ENCODE peak calls at places on chromosomes 12 and 14, in eight cellular contexts. W is gastrocnemius medialis, E is tibial nerve, C is HCEC 1CT, Z is A549, A is foreskin keratinocyte, G is hepatocyte, J is Caki2. P is an unnamed sample.

GRCh38 chr14:59268858-59269257 is 80.4 kb downstream of the DAAM1 start:
- DNase-seq in A (no peak), G (no peak), C (no peak), W (no peak), J (no peak), Z (no peak), E (no peak), P (no peak)

GRCh38 chr12:102371177-102371576 is 109.2 kb downstream of the IGF1 start:
- DNase-seq in G (no peak), C (no peak), E (no peak), W (no peak), J (no peak), Z (no peak), A (no peak), P (no peak)

GRCh38 chr12:125454786-125455450 is 389.7 kb downstream of the AACS start:
- DNase-seq in Z (no peak), J (no peak), C (no peak), A (no peak), G (no peak), W (no peak), E (no peak), P (no peak)

GRCh38 chr14:31059152-31059924 is 33.2 kb upstream of the STRN3 start:
- DNase-seq in A (peak; percentile 76), W (peak; percentile 31), G (peak; percentile 60), C (peak; percentile 80), Z (peak; percentile 15), J (no peak), E (no peak), P (peak; percentile 16)

GRCh38 chr12:121578230-121579189 is 2.3 kb downstream of the KDM2B start:
- DNase-seq in J (no peak), A (no peak), W (no peak), E (no peak), C (no peak), G (no peak), Z (no peak), P (no peak)

GRCh38 chr12:46608431-46609280 is 217.1 kb downstream of the SLC38A4 start:
- DNase-seq in G (no peak), Z (no peak), J (no peak), E (no peak), C (peak; percentile 74), A (no peak), W (no peak), P (no peak)

GRCh38 chr14:71754422-71755095 is 177.7 kb upstream of the RGS6 start:
- DNase-seq in W (no peak), Z (no peak), A (no peak), C (no peak), E (no peak), J (no peak), G (no peak), P (no peak)

GRCh38 chr12:43655586-43655985 is 103.0 kb downstream of the PUS7L start:
- DNase-seq in G (no peak), W (no peak), E (no peak), A (no peak), Z (no peak), C (peak; percentile 9), J (no peak), P (peak; percentile 56)

GRCh38 chr14:91127411-91127810 is 13.5 kb downstream of the DGLUCY start:
- DNase-seq in A (peak; percentile 87), G (peak; percentile 62), Z (no peak), C (no peak), J (no peak), E (no peak), W (peak; percentile 96), P (no peak)

GRCh38 chr14:104682107-104682593 is 7.3 kb upstream of the INF2 start:
- DNase-seq in W (no peak), Z (peak; percentile 76), A (no peak), J (no peak), E (no peak), G (no peak), C (no peak), P (peak; percentile 32)

GRCh38 chr14:89915114-89915878 is 39.2 kb downstream of the EFCAB11 start:
- DNase-seq in C (peak; percentile 66), Z (peak; percentile 65), A (no peak), J (peak; percentile 44), G (peak; percentile 82), E (peak; percentile 53), W (peak; percentile 40), P (no peak)

GRCh38 chr14:75822522-75823288 is 159.1 kb downstream of the TGFB3 start:
- DNase-seq in A (no peak), G (no peak), J (no peak), C (peak; percentile 80), Z (no peak), E (no peak), W (no peak), P (no peak)

P was measured in MG63.